ENCODE peak calls at places on chromosomes 3 and 15, in eight cellular contexts. P is tibial nerve, K is A549, T is transverse colon, N is SK-N-SH, F is GM12878, G is sigmoid colon, D is K562. C is an unnamed sample.

GRCh38 chr3:54955496-54955895 is 27.6 kb upstream of the LRTM1 start:
- DNase-seq in D (no peak), T (no peak), K (no peak), N (no peak), F (no peak), P (no peak), G (no peak), C (no peak)

GRCh38 chr3:29914861-29915524 is 634.1 kb downstream of the RBMS3 start:
- DNase-seq in D (no peak), P (no peak), F (no peak), N (no peak), G (no peak), K (no peak), T (no peak), C (no peak)

GRCh38 chr15:78007965-78008886 is 69.3 kb downstream of the TBC1D2B start:
- DNase-seq in K (no peak), D (no peak), T (peak; percentile 64), G (peak; percentile 94), F (no peak), N (no peak), P (peak; percentile 70), C (peak; percentile 80)

GRCh38 chr15:43776101-43776717 is 557 bp downstream of the ELL3 start:
- DNase-seq in G (no peak), D (no peak), K (no peak), N (no peak), T (peak; percentile 60), P (no peak), F (peak; percentile 66), C (peak; percentile 48)

GRCh38 chr15:39199076-39199475 is 381.8 kb upstream of the THBS1 start:
- DNase-seq in T (peak; percentile 25), G (peak; percentile 89), F (no peak), K (no peak), P (no peak), N (peak; percentile 9), D (no peak), C (no peak)

GRCh38 chr3:61819861-61820260 is 258.5 kb downstream of the PTPRG start:
- DNase-seq in T (no peak), F (no peak), K (no peak), D (no peak), P (no peak), N (no peak), G (no peak), C (no peak)

GRCh38 chr3:158727499-158728377 is 4.5 kb downstream of the RARRES1 start:
- DNase-seq in F (peak; percentile 26), P (no peak), G (peak; percentile 75), N (peak; percentile 75), T (peak; percentile 64), D (peak; percentile 70), K (peak; percentile 80), C (no peak)

GRCh38 chr15:25235391-25235790 is 203.4 kb downstream of the UBE3A start:
- DNase-seq in D (no peak), K (no peak), G (no peak), P (no peak), T (no peak), N (no peak), F (no peak), C (no peak)

GRCh38 chr3:162777118-162777517 is 1280.5 kb downstream of the OTOL1 start:
- DNase-seq in N (no peak), P (no peak), F (no peak), D (no peak), K (no peak), G (no peak), T (no peak), C (no peak)

GRCh38 chr3:196501316-196502064 is 2.1 kb downstream of the RNF168 start:
- DNase-seq in G (no peak), T (peak; percentile 12), F (no peak), N (no peak), K (no peak), P (no peak), D (no peak), C (no peak)

GRCh38 chr15:50416920-50417319 is 7.3 kb upstream of the USP8 start:
- DNase-seq in N (no peak), D (no peak), F (no peak), T (no peak), G (no peak), K (no peak), P (no peak), C (no peak)

GRCh38 chr3:3015472-3016089 is 94.6 kb downstream of the IL5RA start:
- DNase-seq in N (peak; percentile 58), G (no peak), K (no peak), T (no peak), P (no peak), F (no peak), D (no peak), C (no peak)

GRCh38 chr3:194802125-194802433 is 116.4 kb downstream of the FAM43A start:
- DNase-seq in G (no peak), T (no peak), P (no peak), N (no peak), D (no peak), K (no peak), F (no peak), C (no peak)

GRCh38 chr15:38061856-38062649 is 127.6 kb downstream of the TMCO5A start:
- DNase-seq in G (no peak), N (no peak), K (no peak), T (no peak), F (no peak), P (no peak), D (no peak), C (no peak)

GRCh38 chr15:80854104-80854503 is 74.9 kb downstream of the CEMIP start:
- DNase-seq in N (no peak), D (no peak), P (no peak), K (no peak), F (no peak), G (no peak), T (no peak), C (no peak)

GRCh38 chr3:46968783-46969428 is 7.6 kb downstream of the CCDC12 start:
- DNase-seq in P (no peak), N (no peak), D (no peak), F (no peak), T (no peak), G (no peak), K (no peak), C (no peak)

GRCh38 chr3:124837730-124838186 is 49.4 kb downstream of the ITGB5 start:
- DNase-seq in G (peak; percentile 88), P (no peak), T (peak; percentile 73), K (peak; percentile 91), F (no peak), N (peak; percentile 82), D (peak; percentile 25), C (peak; percentile 58)

GRCh38 chr3:54003136-54003535 is 111.5 kb upstream of the SELENOK start:
- DNase-seq in G (no peak), N (no peak), F (no peak), D (no peak), P (no peak), K (no peak), T (no peak), C (peak; percentile 17)

DNA sequence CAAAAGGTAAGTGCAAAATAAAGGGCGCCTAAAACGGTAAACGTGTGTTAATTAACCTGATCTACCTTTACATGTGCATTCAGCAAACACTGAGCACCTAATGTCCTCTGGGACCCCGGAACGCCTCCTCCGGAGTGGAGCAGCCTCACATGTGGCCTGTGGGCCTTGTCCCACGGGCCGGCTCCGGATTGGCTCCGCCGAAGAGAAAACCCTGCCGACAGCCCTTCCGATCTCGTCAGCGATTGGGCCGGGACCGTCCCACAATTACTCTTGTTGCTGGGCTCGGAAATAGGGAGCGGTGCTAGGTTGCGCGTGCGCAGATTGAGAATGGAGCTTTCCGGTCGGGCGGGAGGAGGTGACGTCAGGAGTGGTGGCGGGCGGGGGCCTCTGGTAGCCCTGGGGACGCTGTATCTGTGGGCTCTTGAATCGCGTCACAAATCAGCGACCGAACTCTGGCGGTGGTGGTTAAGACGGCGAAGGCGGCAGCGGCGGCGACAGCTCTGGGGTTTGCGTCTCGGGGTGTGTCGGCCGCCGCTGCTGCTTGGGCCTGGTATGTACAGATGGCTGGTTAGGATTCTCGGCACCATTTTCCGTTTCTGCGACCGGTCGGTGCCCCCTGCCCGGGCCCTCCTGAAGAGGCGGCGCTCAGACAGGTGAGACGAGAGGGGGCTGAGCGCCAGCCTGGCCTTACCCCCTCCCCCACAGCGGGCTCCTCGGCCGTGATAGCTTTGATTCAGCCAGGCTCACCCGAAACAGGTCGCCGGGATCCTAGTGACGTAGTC is at the start of gene SENP2:
- DNase-seq in K (peak; percentile 90), D (peak; percentile 94), F (peak; percentile 97), T (peak; percentile 100), N (peak; percentile 97), G (peak; percentile 99), P (peak; percentile 98), C (peak; percentile 99)
- TF ChIP-seq CTCF in K (no peak), D (no peak), F (no peak), T (no peak), N (no peak), G (no peak), P (no peak), C (no peak)

GRCh38 chr3:76107935-76108570 is 322.7 kb upstream of the ZNF717 start:
- DNase-seq in F (no peak), G (no peak), N (peak; percentile 48), T (no peak), K (peak; percentile 1), P (no peak), D (peak; percentile 2), C (no peak)
- TF ChIP-seq EP300 in F (no peak), G (no peak), N (no peak), T (no peak), K (no peak), P (no peak), D (no peak), C (no peak)

DNA sequence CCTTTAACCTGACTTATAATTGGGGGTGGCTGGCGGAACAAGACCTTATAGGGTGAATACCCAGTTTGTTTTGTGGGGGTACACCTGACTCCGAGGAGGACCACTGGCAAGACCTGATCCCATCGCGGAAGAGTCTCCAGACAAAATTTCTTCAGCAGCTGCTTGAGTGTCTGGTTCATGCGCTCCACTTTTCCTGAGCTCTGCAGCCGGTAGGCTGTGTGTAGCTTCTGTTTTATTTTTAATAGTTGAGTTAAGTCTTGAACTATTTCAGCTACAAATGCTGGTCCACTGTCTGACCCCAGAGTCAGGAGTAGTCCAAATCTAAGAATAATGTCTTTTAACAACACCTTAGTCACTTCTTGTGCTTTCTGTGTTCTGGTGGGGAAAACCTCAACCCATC is 21.2 kb upstream of the NOX5 start:
- DNase-seq in F (no peak), D (no peak), G (no peak), K (no peak), N (no peak), T (no peak), P (no peak), C (no peak)
- H3K27ac ChIP-seq in F (no peak overlapping the region), D (no peak overlapping the region), G (no peak overlapping the region), K (no peak overlapping the region), N (peak overlapping the region; percentile 13), T (no peak overlapping the region), P (no peak overlapping the region), C (no peak overlapping the region)

DNA sequence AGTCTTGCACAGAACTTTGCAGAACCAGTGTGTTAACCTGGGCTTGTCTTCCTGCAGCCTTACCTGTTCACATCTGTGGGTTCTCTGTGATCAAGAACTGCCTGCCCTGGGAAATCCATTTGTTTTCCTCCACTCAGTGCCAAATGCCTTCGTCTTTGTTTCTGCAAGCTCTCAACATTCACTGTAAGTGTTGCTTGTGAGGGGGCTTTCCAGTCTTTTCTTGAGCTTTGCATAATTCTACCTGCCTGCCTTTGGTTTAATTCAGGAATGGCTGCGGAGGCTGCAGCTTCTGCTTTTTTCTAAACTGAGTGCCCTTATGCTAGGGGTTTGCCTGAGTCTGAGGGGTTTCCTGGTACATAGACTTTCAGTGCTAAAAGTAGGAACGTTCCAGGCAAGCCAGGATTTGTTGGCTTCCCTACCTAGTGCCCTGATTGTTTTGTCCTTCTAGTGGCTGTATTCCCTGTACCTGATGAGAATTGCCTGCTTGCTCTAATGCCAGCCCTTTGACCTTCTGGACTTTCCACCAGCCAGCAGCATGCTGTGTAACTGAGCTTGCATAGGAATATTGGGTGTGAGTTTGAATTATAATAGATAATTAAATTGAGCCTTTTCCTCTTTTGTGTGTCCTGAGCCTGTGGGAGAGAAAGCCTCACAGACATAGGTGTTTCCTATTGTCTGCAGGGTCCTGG is 96.6 kb upstream of the CLSTN2 start:
- DNase-seq in K (no peak), P (no peak), N (no peak), D (no peak), T (no peak), G (no peak), F (no peak), C (no peak)
- TF ChIP-seq CTCF in K (no peak), P (no peak), N (no peak), D (no peak), T (no peak), G (no peak), F (no peak), C (no peak)

C was measured in upper lobe of left lung.